ENCODE peak calls at places on chromosomes 7 and 10, in seven cellular contexts. R is heart left ventricle, S is endodermal cell, E is upper lobe of right lung, Q is A673, L is neural progenitor cell, D is colonic mucosa. I is an unnamed sample.

GRCh38 chr7:142812437-142813215 is 41.9 kb downstream of the PRSS2 start:
- DNase-seq in R (no peak), S (peak; percentile 65), E (no peak), Q (no peak), L (no peak), D (no peak), I (no peak)

GRCh38 chr10:71075066-71075758 is 137.2 kb upstream of the UNC5B start:
- DNase-seq in R (no peak), S (peak; percentile 59), E (peak; percentile 40), Q (no peak), L (no peak), D (no peak), I (no peak)

GRCh38 chr10:125605167-125605566 is 77.8 kb downstream of the TEX36 start:
- DNase-seq in R (no peak), S (no peak), E (no peak), Q (no peak), L (no peak), D (no peak), I (no peak)

GRCh38 chr7:26127411-26127810 is 24.6 kb upstream of the NFE2L3 start:
- DNase-seq in R (no peak), S (no peak), E (no peak), Q (no peak), L (no peak), D (no peak), I (no peak)

GRCh38 chr10:131744356-131744755 is 156.5 kb upstream of the PPP2R2D start:
- DNase-seq in R (no peak), S (no peak), E (peak; percentile 51), Q (no peak), L (no peak), D (no peak), I (no peak)

GRCh38 chr7:150927954-150928340 is 50.2 kb downstream of the KCNH2 start:
- DNase-seq in R (no peak), S (no peak), E (no peak), Q (peak; percentile 56), L (no peak), D (no peak), I (no peak)

GRCh38 chr7:116577320-116577871 is 52.6 kb downstream of the CAV1 start:
- DNase-seq in R (no peak), S (no peak), E (no peak), Q (no peak), L (no peak), D (no peak), I (no peak)

GRCh38 chr7:47604496-47604890 is 22.6 kb upstream of the TNS3 start:
- DNase-seq in R (no peak), S (no peak), E (no peak), Q (no peak), L (no peak), D (no peak), I (no peak)

GRCh38 chr7:108004220-108005142 is 1.5 kb upstream of the LAMB1 start:
- DNase-seq in R (no peak), S (peak; percentile 72), E (no peak), Q (no peak), L (peak; percentile 39), D (peak; percentile 59), I (no peak)

GRCh38 chr7:24498439-24498838 is 74.8 kb upstream of the PALS2 start:
- DNase-seq in R (no peak), S (no peak), E (no peak), Q (no peak), L (no peak), D (no peak), I (no peak)

GRCh38 chr7:46363688-46364087 is 442.6 kb upstream of the IGFBP3 start:
- DNase-seq in R (no peak), S (no peak), E (no peak), Q (no peak), L (peak; percentile 32), D (peak; percentile 21), I (no peak)

GRCh38 chr7:45366432-45366831 is 207.7 kb upstream of the ADCY1 start:
- DNase-seq in R (no peak), S (no peak), E (no peak), Q (no peak), L (no peak), D (no peak), I (no peak)

GRCh38 chr10:12195281-12195602 is 449 bp downstream of the NUDT5 start:
- DNase-seq in R (no peak), S (no peak), E (no peak), Q (no peak), L (no peak), D (no peak), I (no peak)

GRCh38 chr7:46809886-46810285 is 772.0 kb downstream of the TNS3 start:
- DNase-seq in R (no peak), S (no peak), E (no peak), Q (no peak), L (no peak), D (no peak), I (no peak)

GRCh38 chr10:73953665-73954064 is 42.7 kb downstream of the PLAU start:
- DNase-seq in R (no peak), S (no peak), E (no peak), Q (no peak), L (no peak), D (no peak), I (no peak)

GRCh38 chr7:134996097-134996550 is 9.8 kb downstream of the AGBL3 start:
- DNase-seq in R (no peak), S (no peak), E (no peak), Q (no peak), L (no peak), D (no peak), I (peak; percentile 17)

GRCh38 chr7:152544481-152544927 is 108.7 kb upstream of the KMT2C start:
- DNase-seq in R (no peak), S (peak; percentile 79), E (no peak), Q (no peak), L (peak; percentile 20), D (no peak), I (no peak)

DNA sequence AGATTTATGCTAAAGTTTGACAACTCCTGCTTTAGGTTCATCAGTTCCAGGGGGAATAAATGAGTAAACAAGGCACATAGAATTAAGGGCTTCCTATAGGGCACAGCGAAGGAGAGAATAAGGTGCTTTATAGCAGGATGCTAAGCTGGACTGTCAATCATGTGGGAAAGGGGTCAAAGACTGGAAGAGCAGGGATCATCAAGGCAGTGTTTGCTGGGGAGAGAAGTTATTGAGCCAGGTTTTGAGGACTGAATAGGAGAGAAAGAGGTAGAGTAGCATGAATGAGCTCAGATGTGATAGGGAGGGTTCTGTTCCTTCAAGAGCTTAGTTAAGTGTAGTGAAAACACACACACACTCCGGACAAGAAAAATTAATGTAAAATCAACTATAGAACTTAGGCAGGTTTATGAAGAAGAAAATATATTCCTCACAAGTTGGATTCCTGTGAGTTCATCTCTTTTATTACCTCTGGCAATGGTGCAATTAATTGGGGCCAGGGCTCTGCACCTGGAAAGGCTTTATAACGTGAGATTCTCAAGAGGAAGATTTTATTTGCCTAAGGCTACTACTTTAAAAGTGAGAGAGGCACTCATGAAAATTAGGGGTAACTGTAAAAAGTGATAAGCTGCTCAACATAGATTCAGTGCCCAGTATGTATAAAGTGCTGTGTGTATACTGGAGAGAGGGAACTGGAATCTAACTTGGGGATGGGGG is 222.4 kb downstream of the AUTS2 start:
- DNase-seq in R (no peak), S (no peak), E (no peak), Q (no peak), L (no peak), D (no peak), I (no peak)
- H3K4me3 ChIP-seq in R (no peak overlapping the region), S (no peak overlapping the region), E (no peak overlapping the region), Q (no peak overlapping the region), L (no peak overlapping the region), D (no peak overlapping the region), I (no peak overlapping the region)

GRCh38 chr7:2040893-2041270 is 191.9 kb downstream of the MAD1L1 start:
- DNase-seq in R (no peak), S (no peak), E (peak; percentile 32), Q (peak; percentile 91), L (no peak), D (no peak), I (no peak)
- H3K27ac ChIP-seq in R (no peak overlapping the region), S (no peak overlapping the region), E (no peak overlapping the region), Q (peak overlapping the region; percentile 65), L (no peak overlapping the region), D (no peak overlapping the region), I (no peak overlapping the region)

GRCh38 chr7:158303121-158303520 is 284.5 kb downstream of the PTPRN2 start:
- DNase-seq in R (no peak), S (no peak), E (no peak), Q (no peak), L (peak; percentile 71), D (no peak), I (no peak)
- H3K9me3 ChIP-seq in R (no peaks in the 10 kb centered on the region), S (peaks cover 95% of the 10 kb centered on the region), E (peaks cover 10% of the 10 kb centered on the region), Q (peaks cover 10% of the 10 kb centered on the region), L (peaks cover 13% of the 10 kb centered on the region), D (no peaks in the 10 kb centered on the region), I (no peaks in the 10 kb centered on the region)

GRCh38 chr10:97096327-97097153 is 89.2 kb downstream of the SLIT1 start:
- DNase-seq in R (peak; percentile 85), S (no peak), E (no peak), Q (no peak), L (peak; percentile 58), D (no peak), I (no peak)
- H3K4me3 ChIP-seq in R (no peak overlapping the region), S (no peak overlapping the region), E (no peak overlapping the region), Q (no peak overlapping the region), L (no peak overlapping the region), D (no peak overlapping the region), I (peak overlapping the region; percentile 35)

GRCh38 chr7:1992554-1992953 is 240.2 kb downstream of the MAD1L1 start:
- DNase-seq in R (no peak), S (no peak), E (no peak), Q (no peak), L (no peak), D (no peak), I (no peak)

GRCh38 chr7:1993031-1993685 is 239.6 kb downstream of the MAD1L1 start:
- DNase-seq in R (no peak), S (no peak), E (no peak), Q (no peak), L (no peak), D (no peak), I (no peak)

GRCh38 chr7:1995426-1995825 is 237.3 kb downstream of the MAD1L1 start:
- DNase-seq in R (no peak), S (no peak), E (no peak), Q (no peak), L (no peak), D (no peak), I (no peak)

GRCh38 chr7:1994931-1995330 is 237.8 kb downstream of the MAD1L1 start:
- DNase-seq in R (no peak), S (no peak), E (no peak), Q (no peak), L (no peak), D (no peak), I (no peak)

GRCh38 chr7:1993776-1994740 is 238.7 kb downstream of the MAD1L1 start:
- DNase-seq in R (no peak), S (no peak), E (no peak), Q (no peak), L (no peak), D (no peak), I (no peak)
- H3K27ac ChIP-seq in R (no peak overlapping the region), S (peak overlapping the region; percentile 36), E (no peak overlapping the region), Q (no peak overlapping the region), L (no peak overlapping the region), D (no peak overlapping the region), I (no peak overlapping the region)